ENCODE peak calls at places on chromosomes 11 and 22, in four cellular contexts. M, P, D and K are unnamed samples.

GRCh38 chr22:39253427-39254070 is 8.8 kb upstream of the PDGFB start:
- DNase-seq in P (no peak), M (peak; percentile 62), D (peak; percentile 60), K (peak; percentile 55)

GRCh38 chr22:44587004-44587793 is 89.2 kb upstream of the RTL6 start:
- DNase-seq in D (peak; percentile 32), M (no peak), P (no peak), K (no peak)

GRCh38 chr22:27866136-27867091 is 52.6 kb downstream of the PITPNB start:
- DNase-seq in M (no peak), D (peak; percentile 76), P (no peak), K (no peak)

GRCh38 chr11:104534268-104534667 is 364.0 kb downstream of the CASP12 start:
- DNase-seq in D (peak; percentile 6), P (no peak), M (no peak), K (no peak)

GRCh38 chr11:100586346-100587101 is 100.6 kb upstream of the ARHGAP42 start:
- DNase-seq in P (no peak), D (no peak), M (no peak), K (no peak)

GRCh38 chr11:41398175-41398574 is 61.3 kb downstream of the LRRC4C start:
- DNase-seq in M (no peak), D (no peak), P (no peak), K (no peak)

GRCh38 chr11:108364159-108364558 is 103.2 kb downstream of the C11orf65 start:
- DNase-seq in P (no peak), M (no peak), D (no peak), K (no peak)

GRCh38 chr11:67435727-67436458 is 1.6 kb downstream of the PTPRCAP start:
- DNase-seq in M (peak; percentile 56), P (no peak), D (no peak), K (peak; percentile 56)

GRCh38 chr11:57781529-57781943 is 19.9 kb downstream of the CTNND1 start:
- DNase-seq in M (no peak), P (no peak), D (no peak), K (no peak)

GRCh38 chr11:43268161-43268560 is 43.6 kb upstream of the API5 start:
- DNase-seq in D (no peak), M (no peak), P (no peak), K (no peak)

GRCh38 chr11:34425863-34426262 is 12.9 kb upstream of the CAT start:
- DNase-seq in D (no peak), P (no peak), M (no peak), K (no peak)

GRCh38 chr11:65630215-65630614 is 7.7 kb upstream of the SIPA1 start:
- DNase-seq in P (no peak), M (no peak), D (no peak), K (no peak)

GRCh38 chr22:19764636-19765476 is 4.3 kb downstream of the TBX1 start:
- DNase-seq in P (no peak), M (no peak), D (no peak), K (no peak)

GRCh38 chr11:72777755-72778278 is 16.0 kb downstream of the STARD10 start:
- DNase-seq in M (no peak), D (no peak), P (no peak), K (no peak)

GRCh38 chr11:114346709-114347141 is 50.5 kb downstream of the NNMT start:
- DNase-seq in D (no peak), P (no peak), M (no peak), K (no peak)

GRCh38 chr11:130055637-130056036 is 14.1 kb upstream of the APLP2 start:
- DNase-seq in M (no peak), D (no peak), P (no peak), K (no peak)

GRCh38 chr11:37500425-37500824 is 902.4 kb upstream of the RAG2 start:
- DNase-seq in D (no peak), M (no peak), P (no peak), K (no peak)

GRCh38 chr11:63847363-63847762 is 8.5 kb downstream of the MARK2 start:
- DNase-seq in D (no peak), P (no peak), M (no peak), K (no peak)

GRCh38 chr11:130653838-130654601 is 205.6 kb downstream of the ADAMTS15 start:
- DNase-seq in M (no peak), D (peak; percentile 37), P (no peak), K (no peak)

GRCh38 chr11:975824-976223 is 50.2 kb downstream of the AP2A2 start:
- DNase-seq in M (no peak), D (peak; percentile 9), P (no peak), K (no peak)

GRCh38 chr22:27312567-27313507 is 488.7 kb downstream of the MN1 start:
- DNase-seq in P (no peak), M (no peak), D (no peak), K (no peak)

GRCh38 chr11:45606514-45607024 is 58.9 kb downstream of the CHST1 start:
- DNase-seq in D (no peak), P (no peak), M (no peak), K (no peak)

GRCh38 chr11:47413908-47414684 is 5.7 kb downstream of the SLC39A13 start:
- DNase-seq in M (no peak), D (no peak), P (no peak), K (no peak)

GRCh38 chr11:61580292-61580888 is 486 bp downstream of the SYT7 start:
- DNase-seq in D (no peak), P (no peak), M (peak; percentile 40), K (peak; percentile 37)

GRCh38 chr11:10392680-10393079 is 62.4 kb upstream of the AMPD3 start:
- DNase-seq in P (no peak), D (peak; percentile 40), M (no peak), K (no peak)

GRCh38 chr22:21055564-21055834 is 9.8 kb downstream of the LRRC74B start:
- DNase-seq in P (no peak), M (no peak), D (no peak), K (no peak)

GRCh38 chr11:119797137-119797611 is 68.2 kb upstream of the NECTIN1 start:
- DNase-seq in P (no peak), D (no peak), M (no peak), K (no peak)

GRCh38 chr11:33384251-33384650 is 127.1 kb downstream of the HIPK3 start:
- DNase-seq in M (no peak), P (no peak), D (no peak), K (no peak)

GRCh38 chr22:35357883-35358621 is 22.8 kb upstream of the HMOX1 start:
- DNase-seq in P (no peak), M (no peak), D (no peak), K (no peak)

GRCh38 chr22:23722724-23723123 is 28.2 kb downstream of the ZNF70 start:
- DNase-seq in M (no peak), P (no peak), D (no peak), K (no peak)

GRCh38 chr11:61922539-61922938 is 5.2 kb upstream of the RAB3IL1 start:
- DNase-seq in D (no peak), M (no peak), P (no peak), K (no peak)

GRCh38 chr22:44676441-44677298 is 25.3 kb upstream of the PRR5 start:
- DNase-seq in D (no peak), P (no peak), M (no peak), K (peak; percentile 49)

GRCh38 chr11:112731538-112731937 is 229.7 kb upstream of the NCAM1 start:
- DNase-seq in P (no peak), M (no peak), D (no peak), K (no peak)

GRCh38 chr11:82406611-82407010 is 327.1 kb downstream of the FAM181B start:
- DNase-seq in M (no peak), P (no peak), D (no peak), K (no peak)

GRCh38 chr22:28425211-28425610 is 254.4 kb downstream of the TTC28 start:
- DNase-seq in M (no peak), P (no peak), D (no peak), K (no peak)

GRCh38 chr11:113274708-113275582 is 39.4 kb upstream of the TTC12 start:
- DNase-seq in P (no peak), D (no peak), M (no peak), K (no peak)

GRCh38 chr22:49164773-49165320 is 662.8 kb downstream of the BRD1 start:
- DNase-seq in P (no peak), M (no peak), D (no peak), K (no peak)